ENCODE peak calls at places on chromosomes 12 and 14, in six cellular contexts. H, G, C, B, M and N are unnamed samples.

GRCh38 chr14:95156153-95156764 is 1.1 kb downstream of the DICER1 start:
- DNase-seq in H (no peak), G (no peak), C (no peak), B (peak), M (peak), N (no peak)

GRCh38 chr12:76778358-76778757 is 14.4 kb downstream of the ZDHHC17 start:
- DNase-seq in H (no peak), G (no peak), C (no peak), B (no peak), M (no peak), N (no peak)

GRCh38 chr14:74571441-74571841 is 40.6 kb downstream of the LTBP2 start:
- DNase-seq in H (no peak), G (no peak), C (no peak), B (peak), M (peak), N (no peak)

GRCh38 chr14:95713596-95714371 is at the start of gene TCL1A:
- DNase-seq in H (no peak), G (no peak), C (no peak), B (no peak), M (no peak), N (peak)

GRCh38 chr12:21819236-21819635 is 44.7 kb upstream of the KCNJ8 start:
- DNase-seq in H (no peak), G (no peak), C (no peak), B (peak), M (peak), N (no peak)

GRCh38 chr12:48180857-48181495 is 2.5 kb upstream of the CCDC184 start:
- DNase-seq in H (no peak), G (no peak), C (no peak), B (no peak), M (no peak), N (no peak)

GRCh38 chr14:82725188-82725587 is 1191.5 kb upstream of the SEL1L start:
- DNase-seq in H (no peak), G (no peak), C (no peak), B (peak), M (peak), N (no peak)

GRCh38 chr12:45994736-45995135 is 4.4 kb upstream of the SCAF11 start:
- DNase-seq in H (no peak), G (no peak), C (no peak), B (no peak), M (no peak), N (no peak)

GRCh38 chr12:113174461-113175384 is 10.6 kb downstream of the DDX54 start:
- DNase-seq in H (no peak), G (peak), C (peak), B (peak), M (peak), N (peak)

GRCh38 chr12:16277585-16277984 is at the start of gene SLC15A5:
- DNase-seq in H (no peak), G (no peak), C (no peak), B (no peak), M (no peak), N (no peak)

GRCh38 chr12:56487448-56488040 is 417 bp downstream of the GLS2 start:
- DNase-seq in H (no peak), G (peak), C (peak), B (no peak), M (peak), N (peak)

GRCh38 chr14:97306133-97306784 is 509.1 kb downstream of the VRK1 start:
- DNase-seq in H (no peak), G (no peak), C (no peak), B (no peak), M (no peak), N (no peak)

GRCh38 chr14:30873308-30874119 is 845 bp upstream of the COCH start:
- DNase-seq in H (no peak), G (no peak), C (no peak), B (no peak), M (no peak), N (no peak)

GRCh38 chr14:99573000-99573330 is 31.0 kb downstream of the CCDC85C start:
- DNase-seq in H (no peak), G (no peak), C (no peak), B (no peak), M (no peak), N (no peak)

GRCh38 chr14:71524321-71524982 is 407.8 kb upstream of the RGS6 start:
- DNase-seq in H (no peak), G (no peak), C (no peak), B (no peak), M (no peak), N (peak)

GRCh38 chr14:86321151-86321550 is 791.2 kb downstream of the FLRT2 start:
- DNase-seq in H (no peak), G (no peak), C (no peak), B (no peak), M (no peak), N (no peak)

GRCh38 chr12:107512391-107512790 is 173.2 kb upstream of the PWP1 start:
- DNase-seq in H (no peak), G (no peak), C (no peak), B (peak), M (peak), N (no peak)

GRCh38 chr12:32395031-32395430 is 4.3 kb upstream of the FGD4 start:
- DNase-seq in H (no peak), G (no peak), C (no peak), B (no peak), M (no peak), N (no peak)

GRCh38 chr12:64102339-64102738 is 119.8 kb downstream of the KICS2 start:
- DNase-seq in H (no peak), G (no peak), C (no peak), B (peak), M (peak), N (no peak)

GRCh38 chr14:52054678-52055077 is 14.2 kb downstream of the NID2 start:
- DNase-seq in H (no peak), G (no peak), C (no peak), B (no peak), M (no peak), N (no peak)

GRCh38 chr12:79991586-79991985 is 56.7 kb upstream of the PPP1R12A start:
- DNase-seq in H (no peak), G (no peak), C (no peak), B (no peak), M (no peak), N (no peak)

GRCh38 chr12:109878749-109879148 is 1.6 kb downstream of the GLTP start:
- DNase-seq in H (no peak), G (no peak), C (no peak), B (no peak), M (peak), N (no peak)

GRCh38 chr14:103296007-103296406 is 38.0 kb upstream of the EIF5 start:
- DNase-seq in H (peak), G (no peak), C (no peak), B (peak), M (peak), N (no peak)

GRCh38 chr12:123071401-123072304 is 79.2 kb downstream of the PITPNM2 start:
- DNase-seq in H (no peak), G (no peak), C (no peak), B (peak), M (no peak), N (no peak)

GRCh38 chr14:76695263-76695920 is 65.9 kb upstream of the VASH1 start:
- DNase-seq in H (no peak), G (no peak), C (no peak), B (no peak), M (no peak), N (no peak)

GRCh38 chr12:114209852-114210251 is 196.1 kb downstream of the TBX5 start:
- DNase-seq in H (no peak), G (no peak), C (no peak), B (no peak), M (no peak), N (no peak)

GRCh38 chr12:526089-526488 is 66.3 kb downstream of the B4GALNT3 start:
- DNase-seq in H (no peak), G (no peak), C (no peak), B (no peak), M (peak), N (no peak)

GRCh38 chr12:72365151-72365550 is 93.0 kb downstream of the TRHDE start:
- DNase-seq in H (no peak), G (no peak), C (no peak), B (no peak), M (no peak), N (no peak)

DNA sequence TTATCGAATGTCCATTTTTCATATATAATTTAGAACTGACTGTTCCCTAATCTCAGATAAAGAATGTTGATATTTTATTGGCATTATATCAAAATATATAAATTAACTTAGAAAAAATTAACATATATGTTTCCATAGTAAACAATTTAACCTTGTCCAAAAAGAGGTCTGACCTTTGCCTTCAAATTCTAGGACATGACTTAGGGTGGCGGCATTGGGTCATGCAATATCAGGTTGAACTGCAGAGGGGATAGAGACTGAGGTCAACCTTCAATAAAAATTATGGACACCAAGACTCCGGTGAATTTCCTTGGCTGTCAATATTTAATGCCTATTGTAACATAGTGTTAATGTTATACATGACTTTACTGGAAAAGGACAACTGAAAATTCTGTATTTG is 199.8 kb downstream of the RPL10L start:
- DNase-seq in H (no peak), G (no peak), C (no peak), B (no peak), M (no peak), N (no peak)
- TF ChIP-seq CTCF in H (no peak), G (no peak), C (no peak), B (no peak), M (no peak), N (no peak)

GRCh38 chr14:56659964-56660551 is 80.5 kb downstream of the TMEM260 start:
- DNase-seq in H (no peak), G (no peak), C (no peak), B (peak), M (peak), N (peak)
- TF ChIP-seq CTCF in H (peak), G (peak), C (peak), B (peak), M (peak), N (peak)

GRCh38 chr12:119695034-119695433 is 27.1 kb downstream of the PRKAB1 start:
- DNase-seq in H (no peak), G (no peak), C (no peak), B (no peak), M (no peak), N (no peak)
- TF ChIP-seq CTCF in H (no peak), G (peak), C (no peak), B (peak), M (peak), N (peak)

DNA sequence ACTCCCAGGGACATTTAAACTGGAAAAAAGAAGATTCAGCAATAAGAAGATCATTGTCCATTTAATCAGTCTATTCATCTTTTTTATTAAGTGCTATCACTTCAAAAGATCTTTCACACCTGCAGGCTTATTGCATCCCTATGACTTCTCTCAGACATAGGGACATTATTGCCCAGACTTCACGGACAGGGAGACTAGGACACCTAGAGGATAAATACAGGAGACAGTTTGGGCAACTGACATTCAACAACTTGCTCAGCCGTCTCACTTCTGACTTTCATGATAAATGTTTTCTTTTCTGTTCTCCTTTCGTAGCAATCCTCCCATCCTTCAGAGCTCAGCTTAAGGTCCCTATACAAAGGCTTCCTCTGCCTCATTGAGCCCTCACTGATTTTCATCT is 84.3 kb downstream of the TMEM30B start:
- DNase-seq in H (no peak), G (no peak), C (no peak), B (peak), M (peak), N (no peak)
- TF ChIP-seq CTCF in H (no peak), G (no peak), C (no peak), B (no peak), M (peak), N (no peak)

GRCh38 chr12:103839103-103839502 is 1.9 kb downstream of the NT5DC3 start:
- DNase-seq in H (no peak), G (no peak), C (no peak), B (no peak), M (no peak), N (no peak)

GRCh38 chr12:103840399-103840880 is 594 bp downstream of the NT5DC3 start:
- DNase-seq in H (no peak), G (no peak), C (peak), B (no peak), M (peak), N (peak)

GRCh38 chr12:103839893-103840292 is 1.1 kb downstream of the NT5DC3 start:
- DNase-seq in H (no peak), G (no peak), C (no peak), B (no peak), M (no peak), N (no peak)

GRCh38 chr12:103836345-103836744 is 4.7 kb downstream of the NT5DC3 start:
- DNase-seq in H (no peak), G (no peak), C (no peak), B (no peak), M (no peak), N (no peak)

DNA sequence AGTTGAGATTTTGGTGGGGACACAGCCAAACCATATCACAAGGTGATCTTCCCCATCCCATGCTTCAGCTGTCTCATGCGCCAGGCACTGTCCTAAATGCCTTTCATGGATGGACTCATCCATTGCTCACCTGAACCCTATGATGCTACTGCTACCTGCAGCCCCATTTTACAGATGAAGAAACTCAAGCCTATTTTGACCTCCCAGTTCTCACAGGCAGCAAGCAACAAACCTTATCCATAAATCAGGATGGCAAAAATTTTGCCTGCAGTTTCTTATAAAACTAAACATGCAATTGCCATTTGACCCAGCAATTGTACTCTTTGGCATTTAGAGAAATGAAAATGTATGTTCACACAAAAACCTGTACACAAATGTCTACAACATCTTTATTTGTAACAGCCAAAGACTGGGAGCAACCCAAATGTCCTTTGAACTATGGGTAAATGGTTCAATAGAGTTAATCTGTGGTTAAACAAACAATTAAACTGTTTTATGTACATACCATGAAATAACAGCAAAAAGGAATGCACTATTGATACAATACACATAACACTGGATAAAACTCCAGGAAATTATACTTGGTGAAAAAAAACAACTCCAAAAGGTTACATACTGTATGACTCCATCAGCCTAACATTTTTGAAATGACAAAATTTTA is 2.6 kb downstream of the NT5DC3 start:
- DNase-seq in H (no peak), G (no peak), C (no peak), B (no peak), M (no peak), N (no peak)
- TF ChIP-seq CTCF in H (no peak), G (no peak), C (no peak), B (no peak), M (no peak), N (no peak)

DNA sequence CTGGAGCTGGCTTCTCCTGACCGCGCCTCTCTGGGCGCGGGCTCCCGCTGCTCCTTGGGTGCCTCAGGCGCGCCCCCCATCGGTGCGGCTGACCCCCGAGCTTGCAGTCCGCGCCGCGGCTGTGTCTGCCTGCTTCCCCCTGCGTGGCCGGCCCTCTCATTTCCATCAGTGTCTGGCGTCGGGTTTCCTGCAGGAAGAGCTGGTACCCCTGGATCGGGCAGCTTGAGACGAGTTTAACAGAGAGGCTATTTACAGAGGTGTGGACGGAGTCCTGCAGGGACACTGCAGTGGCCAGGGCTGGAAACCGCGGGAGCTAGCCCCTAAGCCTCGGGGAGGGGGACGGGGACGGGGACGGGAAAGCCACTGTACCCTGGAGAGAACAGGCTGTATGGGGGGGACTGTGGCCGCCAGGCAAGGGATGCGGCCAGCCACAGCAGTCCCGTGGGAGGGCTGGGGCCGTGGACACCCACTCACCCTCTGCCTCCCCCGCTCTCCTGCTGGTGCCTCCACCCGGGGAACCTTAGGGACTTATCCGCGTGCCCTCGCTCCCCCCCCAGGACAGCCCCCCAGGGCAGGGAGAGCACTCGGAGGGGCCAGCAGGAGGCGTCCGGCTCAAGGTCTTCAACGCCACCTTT is 3.7 kb upstream of the CACNA2D4 start:
- DNase-seq in H (no peak), G (no peak), C (peak), B (no peak), M (no peak), N (no peak)
- TF ChIP-seq CTCF in H (no peak), G (no peak), C (no peak), B (no peak), M (no peak), N (no peak)

DNA sequence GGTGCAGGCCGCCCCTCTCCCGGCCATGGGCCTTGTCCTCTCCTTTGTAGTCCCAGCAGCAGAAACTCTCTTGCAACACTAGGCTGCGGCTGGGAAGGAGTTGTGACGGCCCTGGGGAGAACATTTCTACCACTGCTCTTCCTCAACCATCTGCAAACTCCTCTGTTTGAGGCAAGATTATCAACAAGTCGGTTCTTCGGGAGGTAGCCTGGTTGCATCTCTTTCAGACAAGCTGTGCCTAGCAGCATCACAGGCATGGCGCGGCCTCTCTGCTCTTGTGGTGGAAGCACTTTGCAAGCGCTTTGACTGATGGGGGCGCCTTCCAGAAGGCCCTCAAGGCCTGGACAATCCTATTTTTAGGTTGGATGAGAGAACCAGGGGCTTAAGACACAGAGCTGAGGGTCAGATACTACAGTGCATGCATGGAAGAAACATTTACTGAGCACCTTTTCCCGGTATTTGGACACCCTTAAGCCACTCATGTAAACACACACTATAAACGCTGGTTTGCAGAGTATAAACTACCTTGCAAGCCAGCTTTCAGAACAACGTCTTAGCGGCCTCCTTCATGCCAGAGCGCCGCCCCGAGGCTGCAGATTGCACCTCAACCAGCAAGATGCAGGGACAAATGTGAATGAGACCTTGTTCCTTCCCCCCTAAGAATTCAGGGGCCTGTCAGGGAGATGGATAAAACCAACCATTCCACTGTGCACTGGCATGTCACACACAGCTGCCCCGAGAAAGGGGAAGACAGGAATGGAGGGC is 1.3 kb upstream of the PRIMA1 start:
- DNase-seq in H (no peak), G (peak), C (no peak), B (no peak), M (no peak), N (no peak)
- TF ChIP-seq CTCF in H (no peak), G (no peak), C (no peak), B (no peak), M (no peak), N (no peak)

GRCh38 chr12:111766608-111767361 is at the start of gene ALDH2:
- DNase-seq in H (no peak), G (peak), C (peak), B (peak), M (no peak), N (no peak)
- TF ChIP-seq CTCF in H (no peak), G (no peak), C (peak), B (no peak), M (no peak), N (no peak)

GRCh38 chr12:132529899-132530298 is 39.9 kb downstream of the FBRSL1 start:
- DNase-seq in H (peak), G (no peak), C (no peak), B (no peak), M (no peak), N (no peak)
- TF ChIP-seq CTCF in H (no peak), G (no peak), C (no peak), B (no peak), M (no peak), N (no peak)